ENCODE peak calls at places on chromosome 16, in five cellular contexts. V is left ventricle myocardium inferior, T is natural killer cell, Y is cardiac fibroblast, E is heart left ventricle. P is an unnamed sample.

GRCh38 chr16:19710991-19711545 is 7.0 kb downstream of the KNOP1 start:
- DNase-seq in V (no peak), T (no peak), Y (no peak), E (no peak), P (no peak)

GRCh38 chr16:31134091-31134571 is 1.4 kb downstream of the PRSS8 start:
- DNase-seq in V (no peak), T (no peak), Y (no peak), E (no peak), P (no peak)

GRCh38 chr16:11452746-11453344 is 107.6 kb downstream of the RMI2 start:
- DNase-seq in V (no peak), T (no peak), Y (no peak), E (no peak), P (no peak)

GRCh38 chr16:31453255-31454204 is 5.8 kb upstream of the ARMC5 start:
- DNase-seq in V (no peak), T (no peak), Y (peak; percentile 78), E (no peak), P (no peak)

GRCh38 chr16:20504418-20504817 is 53.1 kb downstream of the ACSM2A start:
- DNase-seq in V (no peak), T (no peak), Y (no peak), E (no peak), P (no peak)

GRCh38 chr16:77299395-77299794 is 100.2 kb downstream of the SYCE1L start:
- DNase-seq in V (no peak), T (no peak), Y (peak; percentile 22), E (no peak), P (no peak)

GRCh38 chr16:29849505-29849904 is 13.5 kb downstream of the CDIPT start:
- DNase-seq in V (no peak), T (no peak), Y (no peak), E (no peak), P (no peak)

GRCh38 chr16:3963203-3963602 is 82.7 kb upstream of the CREBBP start:
- DNase-seq in V (no peak), T (peak; percentile 41), Y (no peak), E (no peak), P (no peak)

GRCh38 chr16:4505356-4506153 is 29.4 kb downstream of the HMOX2 start:
- DNase-seq in V (no peak), T (peak; percentile 38), Y (no peak), E (no peak), P (peak; percentile 63)

GRCh38 chr16:65634291-65634690 is 512.4 kb upstream of the CDH11 start:
- DNase-seq in V (no peak), T (no peak), Y (no peak), E (no peak), P (no peak)

GRCh38 chr16:2212362-2213324 is 2.0 kb upstream of the BRICD5 start:
- DNase-seq in V (peak; percentile 63), T (no peak), Y (no peak), E (no peak), P (no peak)

GRCh38 chr16:4404247-4404966 is 12.0 kb downstream of the CORO7 start:
- DNase-seq in V (peak; percentile 32), T (no peak), Y (peak; percentile 54), E (no peak), P (no peak)

GRCh38 chr16:89170346-89171215 is 967 bp upstream of the CDH15 start:
- DNase-seq in V (no peak), T (no peak), Y (no peak), E (no peak), P (no peak)

GRCh38 chr16:68529931-68530667 is 9.0 kb upstream of the ZFP90 start:
- DNase-seq in V (peak; percentile 88), T (peak; percentile 64), Y (peak; percentile 87), E (peak; percentile 87), P (peak; percentile 79)

GRCh38 chr16:87581867-87582220 is 20.5 kb upstream of the JPH3 start:
- DNase-seq in V (peak; percentile 68), T (no peak), Y (peak; percentile 98), E (peak; percentile 73), P (no peak)

GRCh38 chr16:73405851-73406250 is 357.9 kb upstream of the ZFHX3 start:
- DNase-seq in V (no peak), T (no peak), Y (no peak), E (no peak), P (no peak)

GRCh38 chr16:31181102-31181830 is 1.3 kb downstream of the FUS start:
- DNase-seq in V (peak; percentile 36), T (peak; percentile 29), Y (peak; percentile 58), E (peak; percentile 54), P (peak; percentile 32)

GRCh38 chr16:5069854-5070253 is 1.8 kb upstream of the ALG1 start:
- DNase-seq in V (no peak), T (no peak), Y (no peak), E (no peak), P (no peak)

GRCh38 chr16:8581923-8582580 is 8.3 kb downstream of the TMEM114 start:
- DNase-seq in V (no peak), T (no peak), Y (peak; percentile 30), E (no peak), P (no peak)

GRCh38 chr16:73041644-73042043 is 6.3 kb downstream of the ZFHX3 start:
- DNase-seq in V (no peak), T (no peak), Y (no peak), E (no peak), P (no peak)

GRCh38 chr16:57764341-57765159 is 29.0 kb downstream of the KATNB1 start:
- DNase-seq in V (no peak), T (peak; percentile 18), Y (peak; percentile 88), E (no peak), P (no peak)

GRCh38 chr16:87391324-87391949 is 699 bp upstream of the MAP1LC3B start:
- DNase-seq in V (peak; percentile 77), T (no peak), Y (peak; percentile 35), E (peak; percentile 67), P (no peak)

GRCh38 chr16:35196313-35196712 is 1736.9 kb downstream of the TP53TG3F start:
- DNase-seq in V (no peak), T (no peak), Y (no peak), E (no peak), P (no peak)
- TF ChIP-seq CTCF in V (no peak), T (no peak), Y (no peak), E (no peak), P (no peak)

DNA sequence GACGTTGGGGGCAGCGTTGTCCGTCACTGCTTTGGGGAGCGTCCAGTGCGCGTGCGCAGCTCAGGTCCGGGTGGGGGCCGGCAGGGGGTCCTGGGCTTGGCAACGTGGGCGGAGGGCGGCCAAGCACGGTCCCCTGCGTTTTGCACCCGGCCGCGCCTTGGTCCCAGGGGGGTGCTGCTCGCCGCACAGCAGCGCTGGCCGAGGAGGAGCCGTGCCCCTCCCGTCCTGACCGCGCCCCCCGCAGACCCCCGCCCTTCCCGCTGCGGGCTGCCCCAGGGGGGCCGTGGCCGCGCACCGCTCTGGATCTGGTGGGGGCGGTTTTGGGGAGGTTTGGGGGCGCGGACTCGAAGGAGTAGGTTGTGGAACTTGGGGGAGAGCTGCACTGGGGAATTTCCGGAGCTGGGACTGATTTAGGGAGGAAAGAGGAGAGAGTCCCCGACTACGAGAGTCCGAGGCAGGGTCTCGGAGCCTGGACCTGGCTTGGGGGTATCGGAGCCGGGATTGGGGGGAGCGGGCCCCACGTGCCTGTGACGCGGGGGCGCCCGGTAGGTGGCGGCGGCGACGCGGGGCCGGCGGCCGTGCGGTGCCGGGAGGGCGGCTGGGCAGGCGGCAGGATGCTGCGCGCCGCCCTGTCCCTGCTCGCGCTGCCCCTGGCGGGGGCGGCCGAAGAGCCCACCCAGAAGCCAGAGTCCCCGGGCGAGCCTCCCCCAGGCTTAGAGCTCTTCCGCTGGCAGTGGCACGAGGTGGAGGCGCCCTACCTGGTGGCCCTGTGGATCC is at the start of gene SLC9A5:
- DNase-seq in V (peak; percentile 32), T (peak; percentile 37), Y (no peak), E (no peak), P (peak; percentile 45)
- TF ChIP-seq CTCF in V (peak; percentile 38), T (no peak), Y (no peak), E (peak; percentile 28), P (no peak)

GRCh38 chr16:70634861-70635260 is 11.5 kb upstream of the IL34 start:
- DNase-seq in V (no peak), T (no peak), Y (peak; percentile 72), E (no peak), P (no peak)

GRCh38 chr16:70644763-70645597 is 1.4 kb upstream of the IL34 start:
- DNase-seq in V (no peak), T (no peak), Y (no peak), E (no peak), P (no peak)

GRCh38 chr16:70642633-70643032 is 3.7 kb upstream of the IL34 start:
- DNase-seq in V (no peak), T (no peak), Y (no peak), E (no peak), P (no peak)

GRCh38 chr16:70635356-70636016 is 10.9 kb upstream of the IL34 start:
- DNase-seq in V (peak; percentile 33), T (no peak), Y (peak; percentile 93), E (no peak), P (no peak)

DNA sequence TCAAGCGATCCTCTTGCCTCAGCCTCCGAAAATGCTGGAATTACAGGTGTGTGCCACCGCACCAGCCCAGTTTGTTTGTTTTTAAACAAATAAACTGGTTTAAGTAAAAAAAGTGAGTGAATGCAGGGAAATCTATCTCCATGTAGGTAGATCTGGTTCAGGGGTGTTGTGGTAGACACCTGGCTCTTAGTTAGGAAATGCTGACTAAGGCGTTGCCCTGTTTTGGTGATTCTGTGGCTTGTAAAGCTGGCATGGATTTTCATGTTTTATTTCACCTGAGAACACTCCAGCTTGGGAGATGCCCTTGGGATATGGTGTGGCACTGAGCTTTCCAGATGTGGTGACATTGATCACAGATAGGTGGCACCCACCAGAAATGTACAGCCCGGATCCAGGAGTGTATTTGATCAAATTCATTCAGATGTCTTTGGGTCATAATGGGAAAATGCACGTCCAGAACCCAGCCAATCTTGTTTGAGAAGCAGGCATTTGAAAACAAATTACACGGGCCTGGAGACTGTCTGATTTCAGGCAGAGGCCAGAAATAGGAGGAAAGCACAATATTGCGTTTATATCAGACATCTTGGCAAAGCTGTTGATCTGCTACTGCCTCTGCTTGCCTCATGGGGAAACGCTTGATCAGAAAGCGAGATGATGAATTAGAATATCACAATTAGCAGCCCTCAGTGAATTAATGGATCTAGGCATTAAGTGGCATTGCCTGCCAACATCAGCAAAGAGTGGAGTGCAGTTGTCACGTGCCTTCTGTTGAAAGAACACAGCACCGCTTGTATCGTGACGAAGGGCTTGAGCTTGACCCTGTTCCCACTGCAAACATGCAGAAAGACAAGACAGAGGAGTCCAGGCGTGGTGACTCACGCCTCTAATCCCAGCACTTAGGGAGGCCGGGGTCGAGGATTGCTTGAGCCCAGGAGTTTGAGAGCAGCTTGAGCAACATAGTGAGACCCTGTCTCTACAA is 7.3 kb upstream of the IL34 start:
- DNase-seq in V (no peak), T (no peak), Y (peak; percentile 88), E (no peak), P (no peak)
- TF ChIP-seq CTCF in V (no peak), T (no peak), Y (no peak), E (no peak), P (no peak)

DNA sequence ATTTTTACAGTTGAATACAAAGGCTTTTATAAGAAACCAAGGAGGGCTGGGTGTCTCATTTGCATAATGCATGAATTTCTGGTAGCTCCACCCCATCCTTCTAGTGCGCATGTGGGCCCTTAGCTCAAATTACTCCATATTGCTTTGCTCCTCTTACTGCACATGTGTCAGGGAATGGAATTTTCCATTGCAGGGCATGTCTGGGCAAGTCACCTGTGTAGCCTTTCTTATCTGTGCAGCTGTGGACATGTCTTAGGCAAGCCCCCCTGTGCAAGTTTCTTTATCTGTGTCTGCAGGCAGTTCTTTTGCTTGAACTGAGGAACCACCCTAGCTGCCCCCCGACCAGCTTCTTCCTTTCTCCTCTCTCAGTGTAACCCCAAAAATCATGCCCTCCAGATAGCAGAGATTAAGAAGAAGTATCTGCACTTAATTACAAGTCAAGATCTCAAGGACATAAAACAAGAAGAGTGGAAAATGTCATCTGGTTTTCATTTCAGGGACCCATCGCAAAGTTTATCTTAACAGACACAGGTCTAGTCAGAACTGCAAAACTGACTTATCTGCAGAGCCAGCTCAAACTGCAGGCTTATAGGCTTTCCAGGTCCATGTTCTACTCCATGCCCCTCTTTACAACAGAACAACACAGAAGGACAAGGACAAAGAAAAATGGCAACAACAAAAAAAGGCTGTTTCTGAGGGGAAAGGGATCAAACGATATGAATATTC is 137.9 kb upstream of the HS3ST4 start:
- DNase-seq in V (no peak), T (no peak), Y (peak; percentile 8), E (no peak), P (no peak)
- TF ChIP-seq CTCF in V (no peak), T (no peak), Y (no peak), E (no peak), P (no peak)